ENCODE peak calls at places on chromosomes 6 and 20, in six cellular contexts. R, G, L, P, O and T are unnamed samples.

GRCh38 chr20:51412991-51413471 is 129.5 kb downstream of the NFATC2 start:
- DNase-seq in R (no peak), O (peak), L (no peak), G (no peak), P (no peak), T (no peak)

GRCh38 chr20:48380661-48381060 is 447.1 kb downstream of the PREX1 start:
- DNase-seq in O (no peak), L (no peak), P (no peak), G (no peak), R (no peak), T (no peak)

GRCh38 chr20:6828794-6829423 is 61.4 kb downstream of the BMP2 start:
- DNase-seq in O (peak), G (peak), P (no peak), L (peak), R (peak), T (peak)

GRCh38 chr20:8492182-8492581 is 360.1 kb downstream of the PLCB1 start:
- DNase-seq in L (no peak), O (no peak), G (no peak), R (no peak), P (no peak), T (no peak)

GRCh38 chr20:32190608-32191415 is 16.7 kb downstream of the PLAGL2 start:
- DNase-seq in L (peak), G (no peak), R (no peak), P (no peak), O (no peak), T (no peak)

GRCh38 chr6:17292600-17293133 is 11.5 kb downstream of the RBM24 start:
- DNase-seq in L (no peak), R (no peak), P (no peak), O (no peak), G (no peak), T (no peak)

GRCh38 chr6:98871057-98871456 is 36.7 kb downstream of the POU3F2 start:
- DNase-seq in R (no peak), L (no peak), P (no peak), G (no peak), O (peak), T (no peak)

GRCh38 chr6:73129653-73130443 is 95.4 kb downstream of the KHDC1L start:
- DNase-seq in O (peak), P (peak), G (peak), L (peak), R (peak), T (peak)

GRCh38 chr20:11755071-11755881 is 162.4 kb upstream of the BTBD3 start:
- DNase-seq in O (peak), R (peak), G (no peak), L (no peak), P (no peak), T (no peak)

GRCh38 chr6:118509009-118509617 is 39.0 kb upstream of the PLN start:
- DNase-seq in P (no peak), G (no peak), R (no peak), O (peak), L (no peak), T (peak)

GRCh38 chr6:53544050-53544499 is 826 bp downstream of the GCLC start:
- DNase-seq in O (peak), R (peak), P (no peak), G (peak), L (no peak), T (peak)

DNA sequence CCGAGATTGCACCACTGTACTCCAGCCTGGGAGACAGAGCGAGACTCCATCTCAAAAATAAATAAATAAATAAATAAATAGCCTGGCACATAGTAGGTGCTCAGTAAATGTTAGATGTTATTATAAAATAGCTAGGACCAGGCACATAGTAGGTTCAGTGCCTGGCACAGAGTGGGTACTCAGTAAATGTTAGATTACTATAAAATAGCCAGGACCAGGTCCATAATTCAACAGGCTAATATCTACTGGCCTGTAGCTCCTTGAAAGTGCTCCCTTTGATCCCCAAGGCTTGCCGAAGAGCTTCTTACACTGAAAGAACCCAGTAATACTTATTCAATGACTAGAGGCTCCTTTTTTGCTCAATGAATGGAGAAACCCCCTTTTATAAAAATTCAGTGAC is 215.1 kb upstream of the ZNF217 start:
- DNase-seq in O (no peak), P (no peak), G (no peak), R (no peak), L (no peak), T (no peak)
- H2AFZ ChIP-seq in O (no peak), P (no peak), G (no peak), R (no peak), L (no peak), T (no peak)

GRCh38 chr6:111551521-111552231 is 54.0 kb downstream of the TRAF3IP2 start:
- DNase-seq in L (no peak), O (no peak), R (no peak), G (peak), P (no peak), T (no peak)
- H2BK5ac ChIP-seq in L (no peak), O (no peak), R (no peak), G (peak), P (no peak), T (peak)

GRCh38 chr20:49593441-49594142 is 25.7 kb upstream of the PTGIS start:
- DNase-seq in L (no peak), P (no peak), R (no peak), O (no peak), G (peak), T (no peak)
- H2AFZ ChIP-seq in L (no peak), P (peak), R (no peak), O (no peak), G (no peak), T (no peak)

GRCh38 chr6:11770546-11771466 is 7.8 kb downstream of the ADTRP start:
- DNase-seq in P (no peak), O (peak), L (peak), G (peak), R (no peak), T (peak)

GRCh38 chr6:11771473-11772048 is 7.0 kb downstream of the ADTRP start:
- DNase-seq in P (no peak), L (no peak), G (no peak), R (no peak), O (peak), T (peak)

GRCh38 chr6:11773013-11773412 is 5.6 kb downstream of the ADTRP start:
- DNase-seq in G (no peak), P (no peak), R (no peak), L (no peak), O (no peak), T (no peak)

GRCh38 chr6:11773581-11773980 is 5.0 kb downstream of the ADTRP start:
- DNase-seq in P (no peak), L (no peak), G (no peak), R (no peak), O (no peak), T (no peak)

DNA sequence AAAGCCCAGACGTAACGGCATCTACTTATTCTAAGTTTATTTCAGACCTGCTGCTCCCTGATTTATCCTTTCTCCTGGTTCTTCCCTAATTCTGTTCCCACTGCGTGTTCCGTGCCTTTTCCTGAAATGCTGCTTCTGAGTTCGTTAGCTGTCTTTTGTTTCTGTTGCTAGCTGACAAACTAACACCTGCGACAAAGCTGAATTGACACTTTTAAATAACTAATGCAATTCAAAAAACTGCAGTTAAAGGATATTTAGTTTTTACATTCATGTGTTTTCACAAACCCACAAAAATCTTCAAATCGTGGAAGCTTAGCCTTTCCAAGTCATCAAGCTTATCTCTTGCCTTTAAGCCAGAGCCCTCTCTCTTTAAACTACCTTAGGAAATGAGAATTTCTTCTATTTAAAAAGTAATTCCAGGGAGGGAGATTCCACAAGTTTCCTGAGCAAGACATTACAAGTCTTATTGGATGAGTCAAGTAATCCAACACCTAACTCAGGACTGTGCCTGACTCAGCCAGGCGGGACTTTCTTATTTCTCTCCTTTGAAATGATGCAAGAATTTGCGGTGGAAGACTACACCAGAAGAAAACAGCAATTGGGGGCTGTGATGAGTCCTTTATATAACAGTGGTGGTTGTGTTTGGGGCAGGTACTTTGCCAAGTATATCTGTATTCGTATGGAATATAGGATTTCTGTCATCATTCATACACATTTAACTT is 6.3 kb downstream of the ADTRP start:
- DNase-seq in L (no peak), P (no peak), G (peak), O (peak), R (no peak), T (peak)
- H2BK5ac ChIP-seq in L (no peak), P (no peak), G (no peak), O (peak), R (no peak), T (peak)

GRCh38 chr6:20124545-20124944 is 87.7 kb downstream of the MBOAT1 start:
- DNase-seq in R (no peak), L (no peak), O (no peak), P (no peak), G (no peak), T (no peak)

GRCh38 chr6:20129290-20130088 is 82.8 kb downstream of the MBOAT1 start:
- DNase-seq in P (no peak), L (no peak), O (no peak), R (no peak), G (no peak), T (peak)

GRCh38 chr6:20126789-20127653 is 85.2 kb downstream of the MBOAT1 start:
- DNase-seq in L (peak), P (no peak), R (peak), G (peak), O (peak), T (peak)

GRCh38 chr6:20128018-20128417 is 84.3 kb downstream of the MBOAT1 start:
- DNase-seq in L (no peak), R (no peak), G (no peak), P (no peak), O (no peak), T (no peak)

GRCh38 chr6:20126102-20126752 is 86.0 kb downstream of the MBOAT1 start:
- DNase-seq in O (no peak), P (no peak), L (no peak), G (no peak), R (no peak), T (no peak)
- H2AFZ ChIP-seq in O (no peak), P (no peak), L (no peak), G (no peak), R (no peak), T (no peak)